ENCODE peak calls at places on chromosome 14, in five cellular contexts. H is AG04449; N is stimulated activated CD8-positive, alpha-beta memory T cell treated with anti-CD3 and anti-CD28 coated beads, Interleukin-7, amount 100 ng/mL, for 4 hours; U is HuH-7; P is Caco-2. C is an unnamed sample.

GRCh38 chr14:55425091-55425490 is 13.5 kb upstream of the ATG14 start:
- DNase-seq in P (no peak), N (no peak), H (no peak), U (no peak), C (no peak)

GRCh38 chr14:32319368-32320049 is 9.6 kb upstream of the AKAP6 start:
- DNase-seq in P (no peak), U (no peak), N (no peak), H (no peak), C (no peak)

GRCh38 chr14:76715102-76715926 is 46.0 kb upstream of the VASH1 start:
- DNase-seq in H (no peak), P (no peak), U (no peak), N (no peak), C (no peak)

GRCh38 chr14:22561661-22562579 is 27.1 kb downstream of the DAD1 start:
- DNase-seq in P (peak), N (peak), U (no peak), H (no peak), C (no peak)

GRCh38 chr14:55416866-55417265 is 5.2 kb upstream of the ATG14 start:
- DNase-seq in N (no peak), U (peak), H (no peak), P (peak), C (no peak)

GRCh38 chr14:74804219-74804825 is 41.2 kb downstream of the YLPM1 start:
- DNase-seq in N (no peak), H (peak), P (peak), U (peak), C (no peak)

GRCh38 chr14:24074625-24075484 is 3.5 kb downstream of the CPNE6 start:
- DNase-seq in H (no peak), N (no peak), P (no peak), U (no peak), C (no peak)

GRCh38 chr14:77376380-77376770 is 519 bp downstream of the TMED8 start:
- DNase-seq in H (no peak), P (no peak), N (peak), U (peak), C (no peak)

GRCh38 chr14:87971010-87971409 is 22.0 kb downstream of the GALC start:
- DNase-seq in P (no peak), U (no peak), H (no peak), N (no peak), C (no peak)

GRCh38 chr14:77804592-77804991 is 4.7 kb downstream of the ADCK1 start:
- DNase-seq in U (peak), N (no peak), H (no peak), P (peak), C (no peak)

GRCh38 chr14:43901950-43902349 is 605.1 kb downstream of the FSCB start:
- DNase-seq in P (no peak), N (no peak), U (no peak), H (no peak), C (no peak)

GRCh38 chr14:33369972-33370371 is 431.3 kb downstream of the NPAS3 start:
- DNase-seq in U (no peak), P (no peak), N (no peak), H (no peak), C (no peak)

GRCh38 chr14:54686871-54687749 is 120.2 kb downstream of the SAMD4A start:
- DNase-seq in U (no peak), H (no peak), P (no peak), N (no peak), C (no peak)

GRCh38 chr14:105974902-105975301 is 448.5 kb downstream of the TMEM121 start:
- DNase-seq in N (peak), H (no peak), P (peak), U (no peak), C (no peak)

GRCh38 chr14:34863844-34864243 is 11.3 kb downstream of the BAZ1A start:
- DNase-seq in H (no peak), P (no peak), U (no peak), N (no peak), C (no peak)

GRCh38 chr14:71586131-71586893 is 345.9 kb upstream of the RGS6 start:
- DNase-seq in U (no peak), N (no peak), H (peak), P (no peak), C (peak)

GRCh38 chr14:104115691-104116543 is 22.5 kb upstream of the KIF26A start:
- DNase-seq in P (peak), U (no peak), N (no peak), H (no peak), C (no peak)

GRCh38 chr14:21069388-21070082 is 569 bp upstream of the ARHGEF40 start:
- DNase-seq in H (no peak), P (peak), U (peak), N (no peak), C (no peak)

GRCh38 chr14:74704656-74705055 is 8.2 kb downstream of the AREL1 start:
- DNase-seq in U (no peak), H (peak), P (no peak), N (no peak), C (no peak)

GRCh38 chr14:29475641-29476040 is 452.0 kb downstream of the PRKD1 start:
- DNase-seq in H (no peak), P (no peak), U (no peak), N (no peak), C (no peak)

GRCh38 chr14:73739174-73739898 is 25.2 kb upstream of the PNMA1 start:
- DNase-seq in H (no peak), U (no peak), P (no peak), N (no peak), C (no peak)

GRCh38 chr14:71675126-71675901 is 256.9 kb upstream of the RGS6 start:
- DNase-seq in N (no peak), U (no peak), H (no peak), P (no peak), C (no peak)

GRCh38 chr14:104026024-104026423 is 59.5 kb upstream of the ASPG start:
- DNase-seq in P (no peak), N (no peak), U (no peak), H (no peak), C (no peak)

GRCh38 chr14:94088516-94088915 is 7.4 kb downstream of the IFI27L1 start:
- DNase-seq in H (peak), P (no peak), N (no peak), U (no peak), C (no peak)

GRCh38 chr14:90654831-90655276 is 161.4 kb downstream of the TTC7B start:
- DNase-seq in U (no peak), H (no peak), N (no peak), P (no peak), C (no peak)

GRCh38 chr14:101362529-101363260 is 198.6 kb upstream of the DIO3 start:
- DNase-seq in N (no peak), P (no peak), U (no peak), H (no peak), C (no peak)

GRCh38 chr14:61381589-61381988 is 60.2 kb downstream of the PRKCH start:
- DNase-seq in P (no peak), H (no peak), U (no peak), N (no peak), C (no peak)